ENCODE peak calls at places on chromosomes 3 and 15, in eight cellular contexts. One of them, this sample, is unnamed.

GRCh38 chr3:128274837-128275236 is 121.6 kb downstream of the EEFSEC start:
- DNase-seq in activated CD4-positive, alpha-beta T cell treated with anti-CD3 and anti-CD28 coated beads, Interleukin-2, amount 50 U/mL, for 24 hours: no peak
- DNase-seq in GM13977: no peak
- DNase-seq in ovary: no peak
- DNase-seq in MV-4-11: no peak
- DNase-seq in iris pigment epithelial cell: peak
- DNase-seq in BE2C: no peak
- DNase-seq in A172: peak
- DNase-seq in this sample: peak

GRCh38 chr3:160368804-160369203 is 30.2 kb downstream of the IFT80 start:
- DNase-seq in BE2C: no peak
- DNase-seq in A172: no peak
- DNase-seq in MV-4-11: peak
- DNase-seq in iris pigment epithelial cell: no peak
- DNase-seq in GM13977: no peak
- DNase-seq in ovary: no peak
- DNase-seq in activated CD4-positive, alpha-beta T cell treated with anti-CD3 and anti-CD28 coated beads, Interleukin-2, amount 50 U/mL, for 24 hours: no peak
- DNase-seq in this sample: no peak

GRCh38 chr3:179895367-179895766 is 141.4 kb downstream of the PEX5L start:
- DNase-seq in BE2C: no peak
- DNase-seq in MV-4-11: no peak
- DNase-seq in A172: no peak
- DNase-seq in activated CD4-positive, alpha-beta T cell treated with anti-CD3 and anti-CD28 coated beads, Interleukin-2, amount 50 U/mL, for 24 hours: no peak
- DNase-seq in GM13977: no peak
- DNase-seq in iris pigment epithelial cell: no peak
- DNase-seq in ovary: no peak
- DNase-seq in this sample: no peak

GRCh38 chr15:25090073-25090733 is 135.4 kb downstream of the SNRPN start:
- DNase-seq in ovary: no peak
- DNase-seq in iris pigment epithelial cell: no peak
- DNase-seq in GM13977: no peak
- DNase-seq in MV-4-11: no peak
- DNase-seq in A172: no peak
- DNase-seq in activated CD4-positive, alpha-beta T cell treated with anti-CD3 and anti-CD28 coated beads, Interleukin-2, amount 50 U/mL, for 24 hours: no peak
- DNase-seq in BE2C: no peak
- DNase-seq in this sample: no peak

GRCh38 chr3:144264805-144265204 is 293.2 kb downstream of the DIPK2A start:
- DNase-seq in A172: no peak
- DNase-seq in ovary: no peak
- DNase-seq in MV-4-11: no peak
- DNase-seq in BE2C: no peak
- DNase-seq in iris pigment epithelial cell: no peak
- DNase-seq in GM13977: no peak
- DNase-seq in activated CD4-positive, alpha-beta T cell treated with anti-CD3 and anti-CD28 coated beads, Interleukin-2, amount 50 U/mL, for 24 hours: no peak
- DNase-seq in this sample: no peak

GRCh38 chr15:40992241-40992741 is 39.0 kb downstream of the CHAC1 start:
- DNase-seq in ovary: no peak
- DNase-seq in GM13977: no peak
- DNase-seq in iris pigment epithelial cell: peak
- DNase-seq in MV-4-11: no peak
- DNase-seq in A172: peak
- DNase-seq in BE2C: no peak
- DNase-seq in activated CD4-positive, alpha-beta T cell treated with anti-CD3 and anti-CD28 coated beads, Interleukin-2, amount 50 U/mL, for 24 hours: no peak
- DNase-seq in this sample: peak

GRCh38 chr3:126859415-126860246 is 123.3 kb upstream of the PLXNA1 start:
- DNase-seq in GM13977: no peak
- DNase-seq in iris pigment epithelial cell: no peak
- DNase-seq in ovary: no peak
- DNase-seq in MV-4-11: no peak
- DNase-seq in activated CD4-positive, alpha-beta T cell treated with anti-CD3 and anti-CD28 coated beads, Interleukin-2, amount 50 U/mL, for 24 hours: no peak
- DNase-seq in A172: no peak
- DNase-seq in BE2C: no peak
- DNase-seq in this sample: no peak

GRCh38 chr3:17741621-17742091 is 775 bp downstream of the TBC1D5 start:
- DNase-seq in ovary: no peak
- DNase-seq in MV-4-11: peak
- DNase-seq in GM13977: no peak
- DNase-seq in activated CD4-positive, alpha-beta T cell treated with anti-CD3 and anti-CD28 coated beads, Interleukin-2, amount 50 U/mL, for 24 hours: no peak
- DNase-seq in iris pigment epithelial cell: no peak
- DNase-seq in A172: peak
- DNase-seq in BE2C: no peak
- DNase-seq in this sample: peak

GRCh38 chr3:110815008-110815583 is 256.5 kb upstream of the NECTIN3 start:
- DNase-seq in activated CD4-positive, alpha-beta T cell treated with anti-CD3 and anti-CD28 coated beads, Interleukin-2, amount 50 U/mL, for 24 hours: no peak
- DNase-seq in ovary: no peak
- DNase-seq in iris pigment epithelial cell: peak
- DNase-seq in BE2C: no peak
- DNase-seq in GM13977: no peak
- DNase-seq in A172: peak
- DNase-seq in MV-4-11: peak
- DNase-seq in this sample: peak

GRCh38 chr15:94057305-94057704 is 174.1 kb upstream of the MCTP2 start:
- DNase-seq in activated CD4-positive, alpha-beta T cell treated with anti-CD3 and anti-CD28 coated beads, Interleukin-2, amount 50 U/mL, for 24 hours: no peak
- DNase-seq in GM13977: no peak
- DNase-seq in iris pigment epithelial cell: no peak
- DNase-seq in A172: no peak
- DNase-seq in BE2C: no peak
- DNase-seq in ovary: no peak
- DNase-seq in MV-4-11: no peak
- DNase-seq in this sample: no peak

GRCh38 chr3:119395923-119396358 is 67.5 kb downstream of the TMEM39A start:
- DNase-seq in GM13977: peak
- DNase-seq in A172: no peak
- DNase-seq in activated CD4-positive, alpha-beta T cell treated with anti-CD3 and anti-CD28 coated beads, Interleukin-2, amount 50 U/mL, for 24 hours: no peak
- DNase-seq in ovary: no peak
- DNase-seq in BE2C: no peak
- DNase-seq in MV-4-11: no peak
- DNase-seq in iris pigment epithelial cell: no peak
- DNase-seq in this sample: no peak

GRCh38 chr3:115087512-115087911 is 59.6 kb downstream of the ZBTB20 start:
- DNase-seq in A172: no peak
- DNase-seq in MV-4-11: no peak
- DNase-seq in activated CD4-positive, alpha-beta T cell treated with anti-CD3 and anti-CD28 coated beads, Interleukin-2, amount 50 U/mL, for 24 hours: no peak
- DNase-seq in ovary: no peak
- DNase-seq in BE2C: no peak
- DNase-seq in iris pigment epithelial cell: no peak
- DNase-seq in GM13977: no peak
- DNase-seq in this sample: no peak

GRCh38 chr3:6367171-6367570 is 493.7 kb upstream of the GRM7 start:
- DNase-seq in A172: no peak
- DNase-seq in MV-4-11: no peak
- DNase-seq in BE2C: no peak
- DNase-seq in GM13977: no peak
- DNase-seq in activated CD4-positive, alpha-beta T cell treated with anti-CD3 and anti-CD28 coated beads, Interleukin-2, amount 50 U/mL, for 24 hours: no peak
- DNase-seq in iris pigment epithelial cell: no peak
- DNase-seq in ovary: no peak
- DNase-seq in this sample: no peak